ENCODE peak calls at places on chromosomes 16 and 17, in ten cellular contexts. W, H, T, P, X, M, G, B, S and C are unnamed samples.

GRCh38 chr16:56679813-56680212 is 2.5 kb upstream of the MT1X start:
- DNase-seq in W (peak), H (no peak), T (no peak), P (no peak), X (no peak), M (no peak), G (no peak), B (no peak), S (no peak), C (no peak)

GRCh38 chr17:21029032-21029431 is 13.8 kb downstream of the USP22 start:
- DNase-seq in W (no peak), H (no peak), T (peak), P (peak), X (peak), M (no peak), G (peak), B (peak), S (no peak), C (no peak)

GRCh38 chr16:23835390-23836077 is at the start of gene PRKCB:
- DNase-seq in W (no peak), H (peak), T (peak), P (peak), X (peak), M (peak), G (peak), B (peak), S (peak), C (peak)

GRCh38 chr17:17216776-17217175 is 10.6 kb upstream of the PLD6 start:
- DNase-seq in W (no peak), H (no peak), T (no peak), P (no peak), X (no peak), M (no peak), G (no peak), B (no peak), S (no peak), C (no peak)

GRCh38 chr16:70681382-70682238 is 4.2 kb downstream of the MTSS2 start:
- DNase-seq in W (no peak), H (no peak), T (no peak), P (no peak), X (no peak), M (peak), G (no peak), B (no peak), S (no peak), C (no peak)

GRCh38 chr16:31269541-31269940 is 9.8 kb downstream of the ITGAM start:
- DNase-seq in W (no peak), H (no peak), T (no peak), P (no peak), X (no peak), M (no peak), G (no peak), B (no peak), S (no peak), C (no peak)

GRCh38 chr17:63600569-63601438 is at the start of gene TACO1:
- DNase-seq in W (peak), H (peak), T (peak), P (peak), X (peak), M (peak), G (peak), B (peak), S (peak), C (peak)

GRCh38 chr17:72597354-72598087 is 476.7 kb downstream of the SOX9 start:
- DNase-seq in W (no peak), H (no peak), T (no peak), P (no peak), X (no peak), M (no peak), G (no peak), B (no peak), S (no peak), C (no peak)

GRCh38 chr16:80346160-80346632 is 194.6 kb upstream of the DYNLRB2 start:
- DNase-seq in W (no peak), H (no peak), T (no peak), P (no peak), X (no peak), M (no peak), G (no peak), B (no peak), S (no peak), C (no peak)

GRCh38 chr17:47704781-47705180 is 10.8 kb downstream of the TBKBP1 start:
- DNase-seq in W (no peak), H (no peak), T (no peak), P (no peak), X (no peak), M (no peak), G (no peak), B (no peak), S (no peak), C (no peak)

GRCh38 chr16:68434654-68435210 is 13.6 kb downstream of the SMPD3 start:
- DNase-seq in W (no peak), H (no peak), T (no peak), P (no peak), X (no peak), M (no peak), G (no peak), B (no peak), S (no peak), C (no peak)

GRCh38 chr16:46926470-46927225 is 42.5 kb downstream of the GPT2 start:
- DNase-seq in W (no peak), H (no peak), T (no peak), P (no peak), X (no peak), M (no peak), G (no peak), B (no peak), S (no peak), C (no peak)